ENCODE peak calls at places on chromosome 17, in four cellular contexts. V, J, Y and U are unnamed samples.

GRCh38 chr17:31294839-31295488 is 2.1 kb downstream of the OMG start:
- DNase-seq in V (no peak), J (no peak), Y (no peak), U (no peak)

GRCh38 chr17:29847118-29847517 is 82.9 kb downstream of the SSH2 start:
- DNase-seq in V (no peak), J (no peak), Y (no peak), U (no peak)

GRCh38 chr17:44310188-44310587 is 1.8 kb downstream of the RUNDC3A start:
- DNase-seq in V (no peak), J (no peak), Y (no peak), U (no peak)

GRCh38 chr17:27398691-27399090 is 57.6 kb upstream of the KSR1 start:
- DNase-seq in V (no peak), J (no peak), Y (no peak), U (no peak)

GRCh38 chr17:19317359-19318095 is 45.0 kb downstream of the B9D1 start:
- DNase-seq in V (peak; percentile 97), J (peak; percentile 87), Y (peak; percentile 82), U (no peak)

GRCh38 chr17:19335951-19336631 is 26.4 kb downstream of the B9D1 start:
- DNase-seq in V (no peak), J (no peak), Y (no peak), U (no peak)

GRCh38 chr17:18323507-18324139 is 8.5 kb downstream of the SMCR8 start:
- DNase-seq in V (no peak), J (no peak), Y (no peak), U (no peak)

GRCh38 chr17:49343273-49343672 is 18.8 kb downstream of the ZNF652 start:
- DNase-seq in V (no peak), J (no peak), Y (no peak), U (no peak)

GRCh38 chr17:76511562-76512365 is 10.5 kb upstream of the RHBDF2 start:
- DNase-seq in V (no peak), J (no peak), Y (no peak), U (no peak)

GRCh38 chr17:28406478-28406824 is 439 bp upstream of the SLC46A1 start:
- DNase-seq in V (peak; percentile 33), J (peak; percentile 27), Y (no peak), U (no peak)

GRCh38 chr17:15469260-15469659 is 1.8 kb upstream of the CDRT4 start:
- DNase-seq in V (no peak), J (no peak), Y (no peak), U (no peak)

GRCh38 chr17:79651266-79651665 is 40.4 kb upstream of the RBFOX3 start:
- DNase-seq in V (no peak), J (no peak), Y (peak; percentile 11), U (no peak)

GRCh38 chr17:12588531-12588930 is 77.2 kb upstream of the MYOCD start:
- DNase-seq in V (no peak), J (no peak), Y (no peak), U (no peak)

GRCh38 chr17:76419576-76420245 is 33.2 kb downstream of the UBE2O start:
- DNase-seq in V (peak; percentile 21), J (no peak), Y (no peak), U (no peak)

GRCh38 chr17:28950017-28950751 is 1.1 kb downstream of the PHF12 start:
- DNase-seq in V (peak; percentile 47), J (peak; percentile 76), Y (peak; percentile 69), U (peak; percentile 46)

GRCh38 chr17:81063488-81064093 is 28.6 kb downstream of the BAIAP2 start:
- DNase-seq in V (no peak), J (no peak), Y (no peak), U (no peak)

GRCh38 chr17:62178579-62178978 is 113.5 kb upstream of the MED13 start:
- DNase-seq in V (peak; percentile 40), J (no peak), Y (no peak), U (no peak)

GRCh38 chr17:43560461-43561427 is 14.6 kb upstream of the ETV4 start:
- DNase-seq in V (no peak), J (no peak), Y (no peak), U (no peak)

GRCh38 chr17:51000835-51001638 is 119.6 kb downstream of the SPAG9 start:
- DNase-seq in V (peak; percentile 48), J (peak; percentile 70), Y (peak; percentile 22), U (peak; percentile 41)

GRCh38 chr17:14269473-14269872 is 31.4 kb upstream of the HS3ST3B1 start:
- DNase-seq in V (no peak), J (no peak), Y (no peak), U (no peak)

GRCh38 chr17:82114447-82114846 is 16.4 kb upstream of the FASN start:
- DNase-seq in V (no peak), J (no peak), Y (no peak), U (no peak)
- TF ChIP-seq CTCF in V (no peak), J (no peak), Y (no peak), U (no peak)

DNA sequence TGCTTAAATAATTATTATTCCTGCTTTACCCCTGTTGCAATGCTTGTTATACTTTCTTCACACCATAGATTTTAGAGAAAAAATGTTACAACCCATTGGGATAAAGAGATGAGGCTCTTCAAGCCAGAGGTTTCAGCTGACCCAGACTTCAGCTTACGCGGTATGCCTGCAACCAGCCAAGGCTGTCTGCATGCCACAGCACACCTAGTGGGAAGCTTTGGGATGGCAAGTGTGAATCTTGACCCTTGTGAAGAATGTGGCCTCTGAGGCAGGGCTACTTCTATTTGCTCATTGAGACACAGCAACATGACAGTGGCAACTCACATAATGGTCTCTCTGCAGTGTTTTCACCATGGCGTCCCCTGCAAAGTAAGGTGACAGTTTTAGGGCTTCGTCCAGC is 193.9 kb upstream of the PIRT start:
- DNase-seq in V (no peak), J (peak; percentile 45), Y (no peak), U (no peak)
- TF ChIP-seq CTCF in V (no peak), J (peak; percentile 51), Y (no peak), U (no peak)

GRCh38 chr17:3046753-3047152 is 16.7 kb downstream of the OR1D5 start:
- DNase-seq in V (no peak), J (no peak), Y (no peak), U (no peak)
- TF ChIP-seq CTCF in V (no peak), J (no peak), Y (no peak), U (no peak)

DNA sequence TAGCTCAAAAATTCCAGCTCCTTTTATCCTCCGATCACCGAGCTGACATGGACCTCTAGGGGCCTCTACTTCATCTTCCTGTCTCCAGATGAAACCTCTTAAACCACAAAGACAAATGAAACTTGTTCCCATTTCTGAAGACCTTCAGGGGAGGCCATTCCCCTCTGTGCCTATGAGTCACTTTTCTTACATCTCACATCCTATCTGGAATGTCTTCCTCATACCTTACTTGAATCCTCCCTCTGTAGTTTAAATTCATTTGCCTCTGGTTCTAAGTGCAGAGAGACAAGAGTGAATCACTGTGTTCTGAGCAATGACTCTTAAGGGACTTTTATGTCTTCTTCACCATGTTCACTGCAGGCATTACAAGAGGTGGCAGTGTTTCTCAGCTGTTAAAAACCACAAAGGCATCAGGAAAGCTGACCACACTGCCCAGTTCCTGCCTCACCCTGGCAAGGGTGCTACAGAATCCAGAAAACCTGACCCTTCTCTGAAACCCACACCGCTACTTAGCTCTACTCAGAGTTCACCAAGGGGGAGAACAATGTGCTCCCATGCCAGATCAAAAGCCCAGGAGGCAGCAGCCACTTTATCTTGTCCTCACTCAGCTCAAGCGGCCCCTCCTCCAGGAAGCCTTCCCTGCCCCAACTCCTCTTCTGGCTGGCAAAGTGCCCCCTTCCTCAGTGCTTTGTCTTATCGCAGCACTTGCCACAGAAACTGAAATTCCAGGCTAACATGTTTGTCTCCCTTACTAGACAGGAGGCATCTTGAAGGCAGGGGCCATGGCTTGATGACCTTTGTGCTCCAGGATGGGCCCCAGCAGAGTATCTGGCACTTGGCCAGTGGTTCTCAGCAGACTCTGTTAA is 6.4 kb downstream of the CUEDC1 start:
- DNase-seq in V (peak; percentile 51), J (no peak), Y (no peak), U (peak; percentile 61)
- TF ChIP-seq CTCF in V (no peak), J (no peak), Y (no peak), U (no peak)

GRCh38 chr17:5031365-5032082 is 3.7 kb downstream of the SLC52A1 start:
- DNase-seq in V (peak; percentile 83), J (peak; percentile 90), Y (peak; percentile 90), U (peak; percentile 71)
- TF ChIP-seq CTCF in V (peak; percentile 80), J (peak; percentile 67), Y (peak; percentile 68), U (peak; percentile 45)

GRCh38 chr17:8859804-8860430 is 7.6 kb downstream of the PIK3R6 start:
- DNase-seq in V (no peak), J (peak; percentile 45), Y (no peak), U (no peak)

GRCh38 chr17:8861482-8862181 is 5.8 kb downstream of the PIK3R6 start:
- DNase-seq in V (no peak), J (no peak), Y (no peak), U (no peak)

GRCh38 chr17:8856869-8857575 is 10.5 kb downstream of the PIK3R6 start:
- DNase-seq in V (no peak), J (no peak), Y (no peak), U (no peak)

GRCh38 chr17:8857919-8858318 is 9.6 kb downstream of the PIK3R6 start:
- DNase-seq in V (no peak), J (no peak), Y (no peak), U (no peak)

GRCh38 chr17:8859029-8859803 is 8.3 kb downstream of the PIK3R6 start:
- DNase-seq in V (no peak), J (no peak), Y (no peak), U (no peak)
- TF ChIP-seq CTCF in V (no peak), J (no peak), Y (no peak), U (no peak)